ENCODE peak calls at places on chromosomes 13 and 19, in five cellular contexts. One of them, this sample, is unnamed. For H3K36me3, the result is how much of the 10 kb centered on the place peaks cover.

GRCh38 chr13:75788494-75788991 is 152.4 kb downstream of the LMO7 start:
- DNase-seq in CD8-positive, alpha-beta memory T cell: no peak
- DNase-seq in mucosa of descending colon: peak
- DNase-seq in iPS DF 6.9: no peak
- DNase-seq in tibial artery: no peak
- DNase-seq in this sample: no peak

GRCh38 chr13:104105418-104106355 is 1039.5 kb upstream of the SLC10A2 start:
- DNase-seq in CD8-positive, alpha-beta memory T cell: no peak
- DNase-seq in tibial artery: no peak
- DNase-seq in mucosa of descending colon: no peak
- DNase-seq in iPS DF 6.9: no peak
- DNase-seq in this sample: no peak

GRCh38 chr13:57409121-57409520 is 222.4 kb upstream of the PCDH17 start:
- DNase-seq in iPS DF 6.9: peak
- DNase-seq in mucosa of descending colon: no peak
- DNase-seq in tibial artery: no peak
- DNase-seq in CD8-positive, alpha-beta memory T cell: no peak
- DNase-seq in this sample: no peak

GRCh38 chr19:54189020-54189667 is at the start of gene MBOAT7:
- DNase-seq in mucosa of descending colon: no peak
- DNase-seq in iPS DF 6.9: no peak
- DNase-seq in CD8-positive, alpha-beta memory T cell: no peak
- DNase-seq in tibial artery: no peak
- DNase-seq in this sample: no peak

GRCh38 chr13:102035969-102036368 is 365.9 kb downstream of the FGF14 start:
- DNase-seq in tibial artery: no peak
- DNase-seq in iPS DF 6.9: no peak
- DNase-seq in mucosa of descending colon: no peak
- DNase-seq in CD8-positive, alpha-beta memory T cell: no peak
- DNase-seq in this sample: no peak

GRCh38 chr13:20633802-20634201 is 66.8 kb downstream of the IFT88 start:
- DNase-seq in CD8-positive, alpha-beta memory T cell: no peak
- DNase-seq in tibial artery: no peak
- DNase-seq in iPS DF 6.9: no peak
- DNase-seq in mucosa of descending colon: no peak
- DNase-seq in this sample: no peak

GRCh38 chr19:35144600-35145436 is 1.8 kb downstream of the FXYD7 start:
- DNase-seq in mucosa of descending colon: peak
- DNase-seq in CD8-positive, alpha-beta memory T cell: peak
- DNase-seq in tibial artery: no peak
- DNase-seq in iPS DF 6.9: no peak
- DNase-seq in this sample: no peak

GRCh38 chr13:19156013-19156825 is 25.4 kb downstream of the TUBA3C start:
- DNase-seq in tibial artery: no peak
- DNase-seq in CD8-positive, alpha-beta memory T cell: no peak
- DNase-seq in iPS DF 6.9: no peak
- DNase-seq in mucosa of descending colon: no peak
- DNase-seq in this sample: no peak

GRCh38 chr13:114108894-114109293 is 23.5 kb downstream of the RASA3 start:
- DNase-seq in tibial artery: peak
- DNase-seq in iPS DF 6.9: no peak
- DNase-seq in mucosa of descending colon: peak
- DNase-seq in CD8-positive, alpha-beta memory T cell: peak
- DNase-seq in this sample: no peak

GRCh38 chr19:29712744-29713516 is 2.1 kb downstream of the C19orf12 start:
- DNase-seq in tibial artery: no peak
- DNase-seq in CD8-positive, alpha-beta memory T cell: no peak
- DNase-seq in mucosa of descending colon: no peak
- DNase-seq in iPS DF 6.9: no peak
- DNase-seq in this sample: no peak

GRCh38 chr13:38941353-38941945 is 49.2 kb downstream of the STOML3 start:
- DNase-seq in tibial artery: no peak
- DNase-seq in CD8-positive, alpha-beta memory T cell: no peak
- DNase-seq in mucosa of descending colon: no peak
- DNase-seq in iPS DF 6.9: no peak
- DNase-seq in this sample: no peak

GRCh38 chr13:32851083-32852064 is 164.8 kb upstream of the KL start:
- DNase-seq in CD8-positive, alpha-beta memory T cell: no peak
- DNase-seq in tibial artery: no peak
- DNase-seq in mucosa of descending colon: no peak
- DNase-seq in iPS DF 6.9: no peak
- DNase-seq in this sample: no peak

GRCh38 chr19:35913589-35913988 is 5.5 kb upstream of the TYROBP start:
- DNase-seq in CD8-positive, alpha-beta memory T cell: no peak
- DNase-seq in iPS DF 6.9: no peak
- DNase-seq in tibial artery: no peak
- DNase-seq in mucosa of descending colon: no peak
- DNase-seq in this sample: peak

GRCh38 chr19:5803752-5804515 is 933 bp upstream of the NRTN start:
- DNase-seq in CD8-positive, alpha-beta memory T cell: peak
- DNase-seq in mucosa of descending colon: peak
- DNase-seq in iPS DF 6.9: peak
- DNase-seq in tibial artery: peak
- DNase-seq in this sample: peak

GRCh38 chr13:87889241-87889640 is 218.1 kb downstream of the SLITRK5 start:
- DNase-seq in CD8-positive, alpha-beta memory T cell: no peak
- DNase-seq in mucosa of descending colon: no peak
- DNase-seq in iPS DF 6.9: no peak
- DNase-seq in tibial artery: no peak
- DNase-seq in this sample: no peak

GRCh38 chr19:47023448-47023794 is 3.8 kb downstream of the NPAS1 start:
- DNase-seq in iPS DF 6.9: no peak
- DNase-seq in CD8-positive, alpha-beta memory T cell: no peak
- DNase-seq in mucosa of descending colon: no peak
- DNase-seq in tibial artery: no peak
- DNase-seq in this sample: no peak

GRCh38 chr13:79937311-79938243 is 403.3 kb downstream of the SPRY2 start:
- DNase-seq in mucosa of descending colon: no peak
- DNase-seq in tibial artery: no peak
- DNase-seq in CD8-positive, alpha-beta memory T cell: no peak
- DNase-seq in iPS DF 6.9: no peak
- DNase-seq in this sample: no peak

GRCh38 chr13:43357435-43358065 is 334.2 kb downstream of the DNAJC15 start:
- DNase-seq in mucosa of descending colon: no peak
- DNase-seq in tibial artery: no peak
- DNase-seq in iPS DF 6.9: no peak
- DNase-seq in CD8-positive, alpha-beta memory T cell: no peak
- DNase-seq in this sample: no peak

GRCh38 chr19:38626401-38626800 is 7.4 kb downstream of the EIF3K start:
- DNase-seq in tibial artery: no peak
- DNase-seq in CD8-positive, alpha-beta memory T cell: no peak
- DNase-seq in mucosa of descending colon: no peak
- DNase-seq in iPS DF 6.9: no peak
- DNase-seq in this sample: no peak
- H3K36me3 ChIP-seq in tibial artery: half or more
- H3K36me3 ChIP-seq in CD8-positive, alpha-beta memory T cell: under half
- H3K36me3 ChIP-seq in mucosa of descending colon: under half
- H3K36me3 ChIP-seq in iPS DF 6.9: under half
- H3K36me3 ChIP-seq in this sample: under half

DNA sequence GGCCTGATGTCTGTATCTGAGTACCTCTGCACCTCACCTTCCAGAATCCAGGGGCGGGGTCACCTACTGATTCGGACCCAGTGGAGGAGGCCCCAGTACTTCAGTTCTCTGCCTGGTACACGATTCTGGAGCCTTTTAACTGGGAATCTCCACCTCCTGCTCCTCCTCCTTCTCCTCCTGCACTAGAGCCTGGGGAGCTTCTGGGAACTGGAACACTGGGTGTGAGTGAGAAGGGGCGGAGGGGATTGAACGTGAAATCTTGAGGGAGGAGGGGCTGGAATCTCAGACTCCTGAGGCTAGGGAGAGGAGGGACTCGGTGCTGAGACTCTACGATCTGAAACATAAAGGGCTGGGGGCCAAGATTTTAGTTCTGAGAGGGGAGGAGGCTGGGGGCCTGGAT is at the start of gene KLK8:
- DNase-seq in tibial artery: no peak
- DNase-seq in iPS DF 6.9: no peak
- DNase-seq in mucosa of descending colon: no peak
- DNase-seq in CD8-positive, alpha-beta memory T cell: no peak
- DNase-seq in this sample: no peak
- H3K4me3 ChIP-seq in tibial artery: no peak
- H3K4me3 ChIP-seq in iPS DF 6.9: no peak
- H3K4me3 ChIP-seq in mucosa of descending colon: no peak
- H3K4me3 ChIP-seq in CD8-positive, alpha-beta memory T cell: no peak
- H3K4me3 ChIP-seq in this sample: no peak

DNA sequence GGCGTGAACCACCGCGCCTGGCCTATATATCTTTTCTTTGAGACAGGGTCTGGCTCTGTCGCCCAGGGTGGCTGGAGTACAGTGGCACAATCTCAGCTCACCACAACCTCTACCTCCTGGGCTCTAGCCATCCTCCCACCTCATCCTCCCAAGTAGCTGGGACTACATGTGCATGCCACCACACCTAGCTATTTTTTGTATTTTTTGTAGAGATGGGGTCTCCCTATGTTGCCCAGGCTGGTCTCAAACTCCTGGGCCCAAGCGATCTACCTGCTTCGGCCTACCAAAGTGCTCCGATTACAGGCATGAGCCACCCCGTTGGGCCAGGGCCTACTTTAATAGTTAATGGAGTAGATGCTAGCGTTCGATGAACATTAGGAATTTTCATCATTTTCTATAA is 3.4 kb downstream of the TNPO2 start:
- DNase-seq in CD8-positive, alpha-beta memory T cell: no peak
- DNase-seq in mucosa of descending colon: no peak
- DNase-seq in tibial artery: no peak
- DNase-seq in iPS DF 6.9: no peak
- DNase-seq in this sample: no peak
- H3K36me3 ChIP-seq in CD8-positive, alpha-beta memory T cell: under half
- H3K36me3 ChIP-seq in mucosa of descending colon: under half
- H3K36me3 ChIP-seq in tibial artery: under half
- H3K36me3 ChIP-seq in iPS DF 6.9: under half
- H3K36me3 ChIP-seq in this sample: under half

DNA sequence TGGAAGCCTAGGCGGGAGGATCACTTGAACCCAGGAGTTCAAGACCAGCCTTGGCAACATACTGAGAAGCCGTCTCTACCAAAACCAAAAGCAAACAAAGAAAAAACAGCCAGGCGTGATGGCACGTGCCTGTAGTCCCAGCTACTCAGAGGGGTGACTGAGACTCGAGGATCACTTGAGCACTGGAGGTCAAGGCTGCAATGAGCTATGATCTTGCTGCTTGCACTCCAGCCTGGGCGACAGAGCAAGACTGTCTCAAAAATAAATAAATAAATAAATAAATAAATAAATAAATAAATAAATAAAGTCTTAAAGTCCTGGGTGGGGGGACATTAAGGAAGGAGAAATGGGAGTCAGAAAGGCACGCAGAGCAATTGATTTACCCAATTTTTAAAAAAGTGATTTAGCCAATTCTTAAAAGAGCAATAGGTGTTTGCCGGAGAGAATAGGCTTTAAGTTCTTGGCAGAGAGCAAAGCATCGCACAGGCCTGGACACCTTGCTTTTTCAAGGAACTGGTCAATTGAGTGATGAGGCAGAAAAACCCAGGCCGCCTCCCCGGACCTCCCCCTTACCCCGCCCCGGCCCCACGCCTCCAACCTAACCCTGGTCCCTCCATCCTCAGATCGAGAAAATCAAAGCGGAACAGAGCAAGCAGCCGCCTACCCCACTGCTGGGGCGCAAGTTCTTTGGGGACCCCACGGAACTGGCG is 9.5 kb upstream of the SHKBP1 start:
- DNase-seq in iPS DF 6.9: no peak
- DNase-seq in tibial artery: no peak
- DNase-seq in CD8-positive, alpha-beta memory T cell: no peak
- DNase-seq in mucosa of descending colon: no peak
- DNase-seq in this sample: no peak
- H3K4me3 ChIP-seq in iPS DF 6.9: peak
- H3K4me3 ChIP-seq in tibial artery: no peak
- H3K4me3 ChIP-seq in CD8-positive, alpha-beta memory T cell: no peak
- H3K4me3 ChIP-seq in mucosa of descending colon: no peak
- H3K4me3 ChIP-seq in this sample: no peak

DNA sequence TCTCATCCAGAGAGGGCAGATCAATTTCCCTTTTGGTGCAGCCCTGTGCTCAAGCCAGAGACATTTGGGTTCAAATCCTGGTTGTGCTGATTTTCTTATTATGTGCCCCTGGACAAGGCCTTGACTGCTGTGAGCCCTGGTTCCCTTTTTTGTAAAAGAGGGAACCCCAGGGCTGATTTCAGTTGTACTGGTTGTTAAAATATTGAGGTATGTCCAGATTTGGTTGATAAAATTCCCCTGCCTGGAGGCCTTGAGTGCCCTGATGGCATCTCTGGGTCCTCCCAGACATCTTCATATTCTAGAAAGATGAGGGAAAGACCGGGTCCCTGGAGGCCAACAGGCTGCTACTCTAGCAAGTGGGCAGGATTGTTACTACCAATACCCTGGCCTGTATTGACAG is 14.4 kb upstream of the PLAUR start:
- DNase-seq in iPS DF 6.9: no peak
- DNase-seq in mucosa of descending colon: no peak
- DNase-seq in CD8-positive, alpha-beta memory T cell: no peak
- DNase-seq in tibial artery: no peak
- DNase-seq in this sample: no peak
- H3K36me3 ChIP-seq in iPS DF 6.9: under half
- H3K36me3 ChIP-seq in mucosa of descending colon: under half
- H3K36me3 ChIP-seq in CD8-positive, alpha-beta memory T cell: under half
- H3K36me3 ChIP-seq in tibial artery: under half
- H3K36me3 ChIP-seq in this sample: under half

DNA sequence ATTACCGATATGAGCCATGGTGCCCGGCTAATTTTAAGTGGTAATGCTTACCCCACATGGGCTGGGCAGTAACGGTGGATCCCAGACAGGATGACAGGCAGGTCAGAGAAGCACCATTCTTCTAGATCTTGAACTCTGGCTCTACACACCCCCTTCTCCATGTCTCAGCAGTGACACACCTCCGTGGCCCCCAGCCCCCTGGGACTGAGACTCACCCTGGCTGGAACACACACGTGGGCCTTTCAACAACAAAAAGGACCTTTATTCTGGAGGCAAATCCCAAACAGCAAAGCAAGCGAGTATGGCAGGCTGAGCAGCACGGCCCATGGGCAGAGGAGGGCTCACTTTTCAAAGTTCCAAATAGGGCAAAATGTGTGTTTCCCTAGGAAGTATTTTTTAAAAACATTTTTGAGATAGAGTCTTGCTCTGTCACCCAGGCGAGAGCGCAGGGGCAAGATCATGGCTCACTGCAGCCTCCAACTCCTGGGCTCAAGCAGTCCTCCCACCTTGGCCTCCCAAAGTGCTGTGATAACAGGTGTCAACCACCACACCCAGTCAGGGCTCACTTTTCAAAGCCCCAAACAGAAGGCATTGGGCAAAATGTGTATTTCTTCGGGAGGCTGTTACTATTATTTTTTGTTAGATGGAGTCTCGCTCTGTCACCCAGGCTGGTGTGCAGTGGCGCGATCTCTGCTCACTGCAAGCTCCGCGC is 4.2 kb upstream of the PLIN4 start:
- DNase-seq in tibial artery: no peak
- DNase-seq in iPS DF 6.9: no peak
- DNase-seq in mucosa of descending colon: no peak
- DNase-seq in CD8-positive, alpha-beta memory T cell: no peak
- DNase-seq in this sample: no peak
- H3K4me3 ChIP-seq in tibial artery: no peak
- H3K4me3 ChIP-seq in iPS DF 6.9: no peak
- H3K4me3 ChIP-seq in mucosa of descending colon: no peak
- H3K4me3 ChIP-seq in CD8-positive, alpha-beta memory T cell: no peak
- H3K4me3 ChIP-seq in this sample: no peak

This sample was measured in Karpas-422.